ENCODE peak calls at places on chromosomes 11 and 22, in eight cellular contexts. J is progenitor cell of endocrine pancreas, O is GM13976, B is choroid plexus epithelial cell, N is esophagus muscularis mucosa, C is mesothelial cell of epicardium, V is heart right ventricle, Y is tibial nerve. P is an unnamed sample.

GRCh38 chr22:17368727-17369552 is at the start of gene CECR2:
- DNase-seq in J (peak), O (peak), B (peak), N (no peak), C (peak), V (peak), Y (no peak), P (no peak)

GRCh38 chr11:29129850-29130249 is 887.0 kb downstream of the KCNA4 start:
- DNase-seq in J (no peak), O (no peak), B (peak), N (no peak), C (no peak), V (no peak), Y (no peak), P (no peak)

GRCh38 chr11:76628408-76628947 is 42.1 kb downstream of the LRRC32 start:
- DNase-seq in J (no peak), O (no peak), B (no peak), N (no peak), C (no peak), V (no peak), Y (no peak), P (no peak)

GRCh38 chr11:1884123-1884415 is 7.6 kb downstream of the PRR33 start:
- DNase-seq in J (no peak), O (no peak), B (no peak), N (no peak), C (no peak), V (no peak), Y (no peak), P (no peak)

GRCh38 chr22:30421695-30422480 is 3.7 kb upstream of the MTFP1 start:
- DNase-seq in J (no peak), O (no peak), B (peak), N (no peak), C (no peak), V (no peak), Y (no peak), P (no peak)

GRCh38 chr11:37666960-37667359 is 1068.9 kb upstream of the RAG2 start:
- DNase-seq in J (no peak), O (no peak), B (no peak), N (no peak), C (no peak), V (no peak), Y (no peak), P (no peak)

GRCh38 chr11:125593113-125593761 is 585 bp downstream of the STT3A start:
- DNase-seq in J (no peak), O (no peak), B (peak), N (no peak), C (no peak), V (no peak), Y (no peak), P (peak)

GRCh38 chr11:74683279-74683871 is 47.9 kb downstream of the CHRDL2 start:
- DNase-seq in J (no peak), O (no peak), B (no peak), N (no peak), C (no peak), V (no peak), Y (no peak), P (no peak)

GRCh38 chr11:124891390-124891861 is 6.2 kb downstream of the ROBO4 start:
- DNase-seq in J (no peak), O (no peak), B (no peak), N (no peak), C (no peak), V (no peak), Y (no peak), P (no peak)

GRCh38 chr22:19576460-19577421 is 52.5 kb upstream of the CLDN5 start:
- DNase-seq in J (no peak), O (peak), B (peak), N (no peak), C (no peak), V (peak), Y (no peak), P (no peak)

GRCh38 chr11:18769802-18770456 is 21.7 kb downstream of the PTPN5 start:
- DNase-seq in J (no peak), O (peak), B (no peak), N (no peak), C (no peak), V (no peak), Y (no peak), P (no peak)

GRCh38 chr11:122706261-122706660 is 50.7 kb downstream of the UBASH3B start:
- DNase-seq in J (no peak), O (no peak), B (peak), N (no peak), C (no peak), V (no peak), Y (no peak), P (no peak)

GRCh38 chr11:110479445-110480101 is 49.8 kb downstream of the FDX1 start:
- DNase-seq in J (no peak), O (no peak), B (peak), N (no peak), C (no peak), V (no peak), Y (no peak), P (no peak)

GRCh38 chr22:49622241-49623105 is 205.2 kb downstream of the BRD1 start:
- DNase-seq in J (no peak), O (no peak), B (no peak), N (no peak), C (no peak), V (no peak), Y (no peak), P (no peak)

GRCh38 chr22:31945971-31946680 is 1.8 kb downstream of the YWHAH start:
- DNase-seq in J (no peak), O (no peak), B (peak), N (no peak), C (no peak), V (no peak), Y (no peak), P (no peak)

GRCh38 chr11:43518407-43519165 is 159.9 kb downstream of the TTC17 start:
- DNase-seq in J (no peak), O (peak), B (peak), N (no peak), C (no peak), V (no peak), Y (no peak), P (no peak)

GRCh38 chr22:42688914-42689275 is 31.8 kb downstream of the A4GALT start:
- DNase-seq in J (no peak), O (no peak), B (no peak), N (no peak), C (no peak), V (no peak), Y (no peak), P (no peak)

GRCh38 chr11:23399995-23400394 is 539.7 kb upstream of the CCDC179 start:
- DNase-seq in J (no peak), O (no peak), B (no peak), N (no peak), C (no peak), V (no peak), Y (no peak), P (no peak)

GRCh38 chr11:60810151-60810550 is 25.0 kb downstream of the MS4A10 start:
- DNase-seq in J (no peak), O (no peak), B (no peak), N (no peak), C (no peak), V (no peak), Y (no peak), P (no peak)

GRCh38 chr11:44622721-44623258 is 57.3 kb downstream of the CD82 start:
- DNase-seq in J (peak), O (peak), B (no peak), N (peak), C (no peak), V (peak), Y (no peak), P (peak)

GRCh38 chr11:11016123-11016522 is 158.3 kb upstream of the ZBED5 start:
- DNase-seq in J (no peak), O (no peak), B (no peak), N (no peak), C (no peak), V (no peak), Y (no peak), P (no peak)

GRCh38 chr11:118715837-118716260 is 36.4 kb upstream of the TREH start:
- DNase-seq in J (no peak), O (no peak), B (no peak), N (no peak), C (no peak), V (no peak), Y (no peak), P (no peak)

GRCh38 chr22:29580200-29580810 is 608 bp downstream of the NIPSNAP1 start:
- DNase-seq in J (peak), O (peak), B (no peak), N (no peak), C (no peak), V (no peak), Y (no peak), P (no peak)

GRCh38 chr11:11218287-11218986 is 134.6 kb downstream of the CSNK2A3 start:
- DNase-seq in J (no peak), O (no peak), B (no peak), N (no peak), C (no peak), V (peak), Y (no peak), P (no peak)

GRCh38 chr11:46120711-46121327 is 435 bp downstream of the PHF21A start:
- DNase-seq in J (no peak), O (no peak), B (peak), N (no peak), C (no peak), V (peak), Y (no peak), P (no peak)

GRCh38 chr11:66345316-66345649 is 379 bp upstream of the BRMS1 start:
- DNase-seq in J (no peak), O (no peak), B (no peak), N (no peak), C (no peak), V (no peak), Y (no peak), P (no peak)

GRCh38 chr11:86594746-86595145 is 77.7 kb downstream of the ME3 start:
- DNase-seq in J (no peak), O (no peak), B (no peak), N (no peak), C (no peak), V (no peak), Y (no peak), P (no peak)

GRCh38 chr11:1917523-1918435 is 1.7 kb upstream of the TNNT3 start:
- DNase-seq in J (no peak), O (peak), B (no peak), N (no peak), C (no peak), V (no peak), Y (no peak), P (no peak)

GRCh38 chr11:88508808-88509581 is 171.5 kb upstream of the CTSC start:
- DNase-seq in J (peak), O (peak), B (peak), N (no peak), C (no peak), V (no peak), Y (no peak), P (no peak)

GRCh38 chr11:8206251-8207079 is 37.6 kb upstream of the RIC3 start:
- DNase-seq in J (no peak), O (no peak), B (no peak), N (no peak), C (no peak), V (peak), Y (no peak), P (no peak)

GRCh38 chr11:69541501-69542313 is 60.2 kb downstream of the LINC01488 start:
- DNase-seq in J (no peak), O (no peak), B (no peak), N (no peak), C (no peak), V (no peak), Y (no peak), P (no peak)

GRCh38 chr11:47179655-47179991 is 2.9 kb upstream of the ARFGAP2 start:
- DNase-seq in J (peak), O (peak), B (peak), N (no peak), C (no peak), V (no peak), Y (no peak), P (no peak)

GRCh38 chr11:134561348-134561720 is 149.3 kb upstream of the B3GAT1 start:
- DNase-seq in J (no peak), O (no peak), B (no peak), N (peak), C (no peak), V (peak), Y (no peak), P (no peak)

GRCh38 chr11:74689666-74690065 is 41.6 kb downstream of the CHRDL2 start:
- DNase-seq in J (no peak), O (no peak), B (peak), N (no peak), C (no peak), V (no peak), Y (no peak), P (no peak)

GRCh38 chr11:44286268-44286880 is 23.6 kb downstream of the ALX4 start:
- DNase-seq in J (peak), O (peak), B (peak), N (no peak), C (no peak), V (peak), Y (no peak), P (no peak)

GRCh38 chr11:125941606-125942275 is 4.1 kb upstream of the VSIG10L2 start:
- DNase-seq in J (peak), O (peak), B (peak), N (no peak), C (no peak), V (peak), Y (no peak), P (no peak)

GRCh38 chr22:42277988-42278776 is 7.7 kb upstream of the TCF20 start:
- DNase-seq in J (no peak), O (peak), B (peak), N (no peak), C (no peak), V (no peak), Y (no peak), P (no peak)

GRCh38 chr11:7540830-7541555 is 27.2 kb downstream of the PPFIBP2 start:
- DNase-seq in J (no peak), O (no peak), B (no peak), N (no peak), C (no peak), V (no peak), Y (no peak), P (no peak)

GRCh38 chr11:111540921-111541208 is 345 bp downstream of the LAYN start:
- DNase-seq in J (no peak), O (peak), B (no peak), N (no peak), C (no peak), V (no peak), Y (no peak), P (no peak)

GRCh38 chr11:111539426-111540113 is 950 bp upstream of the LAYN start:
- DNase-seq in J (no peak), O (no peak), B (no peak), N (no peak), C (no peak), V (no peak), Y (no peak), P (no peak)

GRCh38 chr11:111541209-111542061 is 915 bp downstream of the LAYN start:
- DNase-seq in J (no peak), O (peak), B (peak), N (no peak), C (peak), V (peak), Y (no peak), P (no peak)

GRCh38 chr11:111538407-111539114 is 2.0 kb upstream of the LAYN start:
- DNase-seq in J (no peak), O (no peak), B (peak), N (no peak), C (no peak), V (no peak), Y (no peak), P (no peak)

DNA sequence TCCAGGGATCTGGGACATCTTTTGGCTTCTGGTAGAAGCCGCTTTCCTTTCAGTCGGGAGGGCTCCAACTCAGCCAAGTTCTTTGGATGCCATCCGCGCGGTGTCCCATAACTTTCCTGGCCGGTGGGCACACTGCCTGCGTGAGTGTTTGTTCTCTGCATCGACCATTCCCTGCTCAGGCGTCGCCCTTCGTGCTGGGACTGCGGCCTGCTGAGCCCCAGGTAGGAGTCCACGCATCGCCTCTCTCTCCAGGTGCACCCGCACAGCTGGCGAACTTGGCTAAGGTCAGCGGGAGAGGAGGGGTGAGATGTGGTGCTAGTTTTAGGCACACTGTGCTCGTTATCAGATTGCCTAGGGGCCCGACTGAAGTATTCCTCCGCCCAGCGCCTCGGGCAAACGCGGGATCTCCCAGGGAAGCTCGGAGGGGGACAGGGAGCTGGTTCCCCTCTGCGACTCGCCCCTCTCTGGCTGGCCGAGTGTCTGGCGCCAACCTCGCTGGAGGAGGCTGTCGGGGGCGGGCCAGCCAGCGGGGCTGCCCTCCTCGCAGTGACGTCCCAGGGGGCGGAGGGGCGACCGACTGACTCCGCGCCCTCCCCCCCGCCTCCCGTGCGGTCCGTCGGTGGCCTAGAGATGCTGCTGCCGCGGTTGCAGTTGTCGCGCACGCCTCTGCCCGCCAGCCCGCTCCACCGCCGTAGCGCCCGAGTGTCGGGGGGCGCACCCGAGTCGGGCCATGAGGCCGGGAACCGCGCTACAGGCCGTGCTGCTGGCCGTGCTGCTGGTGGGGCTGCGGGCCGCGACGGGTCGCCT is at the start of gene LAYN:
- DNase-seq in J (peak), O (peak), B (no peak), N (no peak), C (peak), V (peak), Y (no peak), P (no peak)
- TF ChIP-seq CTCF in J (no peak), O (no peak), B (no peak), N (no peak), C (no peak), V (no peak), Y (no peak), P (no peak)

GRCh38 chr11:57121996-57122395 is 59.8 kb upstream of the LRRC55 start:
- DNase-seq in J (no peak), O (no peak), B (no peak), N (no peak), C (no peak), V (no peak), Y (no peak), P (no peak)

GRCh38 chr11:57111646-57112045 is 70.1 kb upstream of the LRRC55 start:
- DNase-seq in J (no peak), O (no peak), B (no peak), N (no peak), C (no peak), V (no peak), Y (no peak), P (no peak)

DNA sequence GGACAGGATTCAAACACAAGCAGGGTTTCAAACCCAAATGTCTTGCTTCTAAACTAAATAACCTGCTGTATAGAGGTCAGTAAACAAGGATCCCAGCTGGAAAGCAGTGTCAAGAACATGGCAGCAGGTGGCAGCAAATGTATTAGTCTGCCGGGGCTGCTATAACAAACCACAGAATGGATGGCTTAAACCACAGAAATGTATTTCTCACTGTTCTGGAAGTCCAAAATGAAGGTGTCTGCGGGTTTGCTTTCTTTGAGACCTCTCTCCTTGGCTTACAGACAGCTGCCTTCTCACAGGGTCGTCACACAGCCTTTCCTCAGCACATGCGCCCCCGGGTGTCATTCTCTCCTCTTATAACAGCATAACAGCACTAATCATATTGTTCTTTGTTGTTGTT is 65.1 kb upstream of the LRRC55 start:
- DNase-seq in J (no peak), O (peak), B (peak), N (no peak), C (no peak), V (peak), Y (no peak), P (no peak)
- TF ChIP-seq CTCF in J (peak), O (peak), B (peak), N (peak), C (peak), V (peak), Y (peak), P (no peak)

GRCh38 chr11:113977071-113977490 is 2.2 kb downstream of the HTR3A start:
- DNase-seq in J (no peak), O (no peak), B (no peak), N (no peak), C (no peak), V (no peak), Y (no peak), P (no peak)

GRCh38 chr11:113971506-113972195 is 3.3 kb upstream of the HTR3A start:
- DNase-seq in J (no peak), O (no peak), B (no peak), N (no peak), C (no peak), V (no peak), Y (no peak), P (no peak)

GRCh38 chr11:113977701-113978100 is 2.8 kb downstream of the HTR3A start:
- DNase-seq in J (no peak), O (no peak), B (no peak), N (no peak), C (no peak), V (no peak), Y (no peak), P (no peak)

GRCh38 chr11:113979427-113979826 is 4.5 kb downstream of the HTR3A start:
- DNase-seq in J (no peak), O (no peak), B (no peak), N (no peak), C (no peak), V (no peak), Y (no peak), P (no peak)

DNA sequence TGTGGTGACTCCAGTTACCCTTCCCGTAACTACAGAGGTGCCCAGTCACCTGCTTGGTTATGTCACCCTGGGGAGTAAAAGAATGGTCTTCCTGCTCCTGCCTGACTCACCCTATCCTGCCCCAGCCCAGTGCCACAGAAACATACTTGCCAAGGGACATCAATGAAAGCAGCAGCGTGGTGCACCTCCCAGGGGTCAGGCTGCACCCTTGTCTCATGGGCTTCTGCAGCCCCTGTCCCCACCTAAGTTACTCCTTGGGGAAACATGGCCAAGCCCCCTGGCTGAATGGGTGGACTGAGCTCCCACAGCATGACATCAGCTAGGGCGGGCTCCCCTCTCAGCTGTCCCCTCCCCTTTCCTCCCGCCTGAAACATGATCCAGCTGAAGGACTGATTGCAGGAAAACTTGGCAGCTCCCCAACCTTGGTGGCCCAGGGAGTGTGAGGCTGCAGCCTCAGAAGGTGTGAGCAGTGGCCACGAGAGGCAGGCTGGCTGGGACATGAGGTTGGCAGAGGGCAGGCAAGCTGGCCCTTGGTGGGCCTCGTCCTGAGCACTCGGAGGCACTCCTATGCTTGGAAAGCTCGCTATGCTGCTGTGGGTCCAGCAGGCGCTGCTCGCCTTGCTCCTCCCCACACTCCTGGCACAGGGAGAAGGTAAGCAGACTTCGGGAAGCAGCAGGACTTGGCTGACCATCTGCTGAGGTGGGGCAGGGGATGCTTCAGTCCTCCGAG is at the start of gene HTR3A:
- DNase-seq in J (peak), O (no peak), B (peak), N (no peak), C (peak), V (peak), Y (no peak), P (no peak)
- TF ChIP-seq CTCF in J (peak), O (no peak), B (peak), N (no peak), C (no peak), V (no peak), Y (no peak), P (no peak)

GRCh38 chr11:101456812-101457211 is 127.0 kb downstream of the TRPC6 start:
- DNase-seq in J (no peak), O (no peak), B (peak), N (no peak), C (no peak), V (no peak), Y (no peak), P (no peak)
- TF ChIP-seq CTCF in J (peak), O (no peak), B (no peak), N (peak), C (peak), V (peak), Y (peak), P (no peak)

P was measured in omental fat pad.